ENCODE peak calls at places on chromosome 15, in ten cellular contexts. D is GM10248; N is GM12865; I is dorsolateral prefrontal cortex; J is fibroblast of mammary gland; G is B cell; H is tibial artery; F is hippocampal formation; E is central memory CD4-positive, alpha-beta T cell; C is right lobe of liver. Z is an unnamed sample.

GRCh38 chr15:60871731-60872130 is 357.4 kb downstream of the RORA start:
- DNase-seq in F (no peak), I (no peak), C (no peak), J (peak), E (no peak), D (no peak), G (no peak), N (no peak), H (no peak), Z (no peak)

GRCh38 chr15:68504721-68505090 is 72.7 kb upstream of the ITGA11 start:
- DNase-seq in G (no peak), D (no peak), F (no peak), I (no peak), N (no peak), H (no peak), C (no peak), J (no peak), E (no peak), Z (no peak)

GRCh38 chr15:51046799-51047449 is 47.8 kb downstream of the TNFAIP8L3 start:
- DNase-seq in J (peak), E (no peak), G (no peak), I (peak), C (peak), D (no peak), N (no peak), H (no peak), F (no peak), Z (no peak)

GRCh38 chr15:95086543-95087252 is 855.3 kb downstream of the MCTP2 start:
- DNase-seq in I (no peak), C (no peak), F (no peak), H (no peak), G (no peak), J (peak), D (no peak), E (no peak), N (no peak), Z (no peak)

GRCh38 chr15:92069308-92070244 is 216.1 kb downstream of the SLCO3A1 start:
- DNase-seq in D (no peak), E (no peak), N (peak), C (no peak), H (peak), I (no peak), G (no peak), J (peak), F (no peak), Z (no peak)

GRCh38 chr15:64412216-64412615 is 24.6 kb downstream of the TRIP4 start:
- DNase-seq in I (no peak), E (no peak), H (no peak), J (no peak), D (no peak), G (no peak), F (no peak), N (no peak), C (no peak), Z (no peak)

GRCh38 chr15:28885630-28886430 is at the start of gene APBA2:
- DNase-seq in N (no peak), E (peak), I (peak), H (no peak), D (no peak), J (peak), F (no peak), C (no peak), G (no peak), Z (no peak)

GRCh38 chr15:90142216-90143175 is 40.2 kb upstream of the IDH2 start:
- DNase-seq in E (peak), G (no peak), H (no peak), N (no peak), F (no peak), D (no peak), I (no peak), J (no peak), C (no peak), Z (no peak)

GRCh38 chr15:42450434-42450790 is 40.5 kb downstream of the ZNF106 start:
- DNase-seq in I (no peak), N (no peak), F (no peak), G (no peak), J (no peak), E (no peak), H (no peak), D (no peak), C (no peak), Z (no peak)

GRCh38 chr15:79329186-79329611 is 18.3 kb downstream of the TMED3 start:
- DNase-seq in D (no peak), I (no peak), J (peak), G (no peak), F (no peak), N (no peak), C (no peak), E (no peak), H (no peak), Z (no peak)

GRCh38 chr15:80052597-80053304 is 6.7 kb upstream of the ZFAND6 start:
- DNase-seq in D (no peak), E (no peak), G (no peak), F (no peak), I (no peak), J (no peak), N (peak), C (no peak), H (no peak), Z (no peak)

GRCh38 chr15:97984157-97984556 is 23.7 kb downstream of the ARRDC4 start:
- DNase-seq in G (no peak), I (no peak), J (peak), H (no peak), E (no peak), D (no peak), N (no peak), F (no peak), C (no peak), Z (no peak)

GRCh38 chr15:43735402-43735801 is 10.8 kb upstream of the PDIA3 start:
- DNase-seq in D (no peak), E (no peak), F (no peak), H (no peak), I (no peak), N (peak), J (no peak), G (no peak), C (no peak), Z (no peak)

GRCh38 chr15:99202176-99202552 is 47.2 kb downstream of the TTC23 start:
- DNase-seq in J (no peak), D (no peak), I (no peak), F (no peak), E (no peak), C (no peak), H (no peak), G (no peak), N (no peak), Z (no peak)

GRCh38 chr15:35822153-35822552 is 276.2 kb upstream of the DPH6 start:
- DNase-seq in F (no peak), E (no peak), H (no peak), G (no peak), N (no peak), J (no peak), C (no peak), I (no peak), D (no peak), Z (no peak)

GRCh38 chr15:62464705-62465104 is 299.6 kb upstream of the C2CD4B start:
- DNase-seq in N (no peak), G (no peak), H (no peak), E (no peak), J (peak), D (no peak), I (no peak), C (no peak), F (no peak), Z (no peak)

GRCh38 chr15:82895983-82896382 is 56.5 kb downstream of the HOMER2 start:
- DNase-seq in D (no peak), J (no peak), C (no peak), H (no peak), I (no peak), F (no peak), E (no peak), N (no peak), G (no peak), Z (no peak)

GRCh38 chr15:84911879-84912660 is 27.6 kb downstream of the SLC28A1 start:
- DNase-seq in H (peak), I (peak), J (peak), C (peak), F (peak), D (no peak), E (no peak), G (no peak), N (no peak), Z (no peak)

GRCh38 chr15:42800731-42801474 is 64.0 kb upstream of the CDAN1 start:
- DNase-seq in G (no peak), J (no peak), F (no peak), D (no peak), C (no peak), N (peak), E (no peak), H (no peak), I (no peak), Z (no peak)

GRCh38 chr15:41798607-41799487 is 24.6 kb downstream of the MAPKBP1 start:
- DNase-seq in G (no peak), H (no peak), N (peak), C (no peak), J (peak), I (no peak), E (no peak), D (no peak), F (no peak), Z (no peak)

Z was measured in GM19239.